ENCODE peak calls at places on chromosomes 11 and 22, in five cellular contexts. M is H1, U is K562, K is HCT116, E is SK-N-SH. T is an unnamed sample. For H3K4me1, the result is how much of the 10 kb centered on the place peaks cover.

GRCh38 chr11:80846979-80847378 is 1406.1 kb upstream of the TENM4 start:
- DNase-seq in M (no peak), U (no peak), K (no peak), E (no peak), T (no peak)

GRCh38 chr11:134503104-134503503 is 91.1 kb upstream of the B3GAT1 start:
- DNase-seq in M (no peak), U (no peak), K (no peak), E (no peak), T (no peak)

GRCh38 chr22:38267086-38267485 is 5.7 kb downstream of the TMEM184B start:
- DNase-seq in M (no peak), U (peak), K (no peak), E (no peak), T (no peak)

GRCh38 chr11:103961010-103961409 is 75.4 kb upstream of the DDI1 start:
- DNase-seq in M (no peak), U (no peak), K (no peak), E (no peak), T (no peak)

GRCh38 chr22:35434061-35434750 is 34.3 kb downstream of the MCM5 start:
- DNase-seq in M (no peak), U (no peak), K (no peak), E (no peak), T (no peak)

GRCh38 chr11:110174645-110175310 is 81.6 kb downstream of the ZC3H12C start:
- DNase-seq in M (no peak), U (no peak), K (no peak), E (no peak), T (no peak)

GRCh38 chr11:124415356-124415923 is 9.2 kb downstream of the OR8B4 start:
- DNase-seq in M (no peak), U (peak), K (peak), E (no peak), T (peak)

GRCh38 chr22:38461057-38461413 is 6.0 kb upstream of the KCNJ4 start:
- DNase-seq in M (no peak), U (no peak), K (no peak), E (no peak), T (no peak)

GRCh38 chr22:37253164-37253660 is 9.1 kb upstream of the RAC2 start:
- DNase-seq in M (no peak), U (no peak), K (no peak), E (no peak), T (no peak)

GRCh38 chr11:19432370-19433163 is 191.8 kb upstream of the E2F8 start:
- DNase-seq in M (peak), U (no peak), K (no peak), E (no peak), T (no peak)

GRCh38 chr22:49966041-49966715 is 5.6 kb downstream of the PIM3 start:
- DNase-seq in M (peak), U (no peak), K (no peak), E (peak), T (no peak)

GRCh38 chr11:57639321-57640067 is 10.2 kb downstream of the YPEL4 start:
- DNase-seq in M (peak), U (no peak), K (no peak), E (peak), T (peak)

GRCh38 chr22:23220485-23221350 is 40.4 kb downstream of the BCR start:
- DNase-seq in M (no peak), U (no peak), K (no peak), E (no peak), T (no peak)

GRCh38 chr11:120546312-120547205 is 35.0 kb downstream of the GRIK4 start:
- DNase-seq in M (no peak), U (no peak), K (peak), E (no peak), T (no peak)

GRCh38 chr22:21444701-21445436 is 22.3 kb upstream of the TMEM191C start:
- DNase-seq in M (peak), U (no peak), K (no peak), E (no peak), T (no peak)

GRCh38 chr11:100978442-100978841 is 151.2 kb downstream of the PGR start:
- DNase-seq in M (no peak), U (no peak), K (no peak), E (no peak), T (peak)

GRCh38 chr11:84563356-84563755 is 1063.8 kb downstream of the DLG2 start:
- DNase-seq in M (no peak), U (no peak), K (no peak), E (no peak), T (no peak)

GRCh38 chr11:272195-272930 is 5.8 kb upstream of the NLRP6 start:
- DNase-seq in M (peak), U (no peak), K (no peak), E (no peak), T (no peak)

GRCh38 chr11:58576792-58577440 is 1.3 kb upstream of the LPXN start:
- DNase-seq in M (no peak), U (peak), K (no peak), E (peak), T (no peak)

GRCh38 chr11:125637840-125638239 is 12.9 kb downstream of the CHEK1 start:
- DNase-seq in M (no peak), U (no peak), K (no peak), E (no peak), T (no peak)

GRCh38 chr11:57466680-57467079 is 6.4 kb downstream of the RTN4RL2 start:
- DNase-seq in M (no peak), U (no peak), K (no peak), E (no peak), T (no peak)

GRCh38 chr11:44755553-44756505 is 29.1 kb downstream of the TSPAN18 start:
- DNase-seq in M (no peak), U (no peak), K (no peak), E (peak), T (no peak)

GRCh38 chr11:783581-784015 is 6.3 kb downstream of the CEND1 start:
- DNase-seq in M (peak), U (no peak), K (peak), E (peak), T (peak)

GRCh38 chr11:2553886-2554285 is 109.1 kb downstream of the KCNQ1 start:
- DNase-seq in M (no peak), U (no peak), K (no peak), E (no peak), T (no peak)

GRCh38 chr11:2551131-2551530 is 106.3 kb downstream of the KCNQ1 start:
- DNase-seq in M (no peak), U (no peak), K (no peak), E (no peak), T (no peak)

GRCh38 chr11:2553198-2553597 is 108.4 kb downstream of the KCNQ1 start:
- DNase-seq in M (no peak), U (no peak), K (no peak), E (no peak), T (no peak)

GRCh38 chr11:2550606-2550970 is 105.8 kb downstream of the KCNQ1 start:
- DNase-seq in M (no peak), U (no peak), K (no peak), E (no peak), T (no peak)

DNA sequence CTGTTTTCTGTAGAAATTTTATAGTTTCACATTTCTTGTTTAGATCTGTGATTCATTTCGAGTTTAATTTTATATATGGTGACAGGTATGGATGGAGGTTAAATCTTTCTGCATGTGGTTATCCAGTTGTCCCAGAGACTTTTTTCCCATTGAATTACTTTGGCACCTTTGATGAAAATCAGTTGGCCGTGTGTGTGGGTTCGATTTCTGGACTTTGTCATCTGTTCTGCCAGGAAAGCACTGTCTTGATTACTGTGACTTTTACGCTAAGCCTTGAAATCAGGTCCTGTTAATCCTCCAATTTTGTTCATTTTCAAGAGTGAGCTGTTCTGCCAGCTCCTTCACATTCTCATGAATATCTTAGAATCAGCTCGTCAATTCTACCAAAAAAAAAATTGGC is 107.4 kb downstream of the KCNQ1 start:
- DNase-seq in M (no peak), U (no peak), K (no peak), E (no peak), T (no peak)
- H3K4me1 ChIP-seq in M (under half), U (under half), K (under half), E (under half), T (under half)

DNA sequence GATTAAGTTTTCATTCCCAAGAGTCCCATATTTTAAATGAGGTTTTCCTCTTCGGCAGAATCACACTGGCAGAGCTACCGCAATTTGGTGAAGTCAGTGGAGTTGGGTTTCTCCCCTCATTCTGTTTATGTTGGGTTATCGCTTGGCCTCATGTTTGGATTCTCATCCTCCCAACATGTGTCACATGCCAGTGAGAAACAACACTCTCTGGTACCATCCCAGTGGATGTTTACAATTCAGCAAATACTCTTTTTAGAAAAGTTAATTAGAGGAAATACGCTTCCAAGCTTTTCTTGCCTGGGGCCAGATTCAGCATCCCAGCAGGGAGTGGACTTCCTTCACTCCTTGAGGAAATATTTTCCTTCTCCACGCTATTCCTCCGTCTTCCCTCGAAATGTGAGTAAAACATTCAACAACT is 2.1 kb downstream of the PAMR1 start:
- DNase-seq in M (no peak), U (no peak), K (no peak), E (no peak), T (no peak)
- TF ChIP-seq YY1 in M (no peak), U (no peak), K (no peak), E (no peak), T (no peak)

DNA sequence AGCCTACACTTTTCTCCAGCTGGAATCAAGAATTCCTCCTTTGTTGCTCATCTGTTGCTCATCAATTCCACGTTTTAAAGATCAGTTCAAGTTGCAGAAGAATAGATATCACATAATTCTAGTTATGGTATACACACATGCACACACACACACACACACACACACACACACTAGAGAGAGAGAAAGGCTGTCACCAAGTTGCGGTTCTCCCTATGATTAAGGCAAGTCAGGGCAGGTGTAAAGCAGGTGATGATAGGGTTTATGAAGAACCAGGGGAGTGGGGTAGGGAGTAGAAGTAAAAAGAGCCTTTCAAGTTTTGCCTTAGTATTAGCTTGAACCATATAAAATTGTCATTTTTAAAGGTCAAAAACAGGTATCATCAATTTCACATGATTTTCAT is 31.7 kb upstream of the TMPRSS4 start:
- DNase-seq in M (no peak), U (no peak), K (no peak), E (no peak), T (no peak)
- H3K9ac ChIP-seq in M (no peak), U (no peak), K (no peak), E (no peak), T (no peak)

DNA sequence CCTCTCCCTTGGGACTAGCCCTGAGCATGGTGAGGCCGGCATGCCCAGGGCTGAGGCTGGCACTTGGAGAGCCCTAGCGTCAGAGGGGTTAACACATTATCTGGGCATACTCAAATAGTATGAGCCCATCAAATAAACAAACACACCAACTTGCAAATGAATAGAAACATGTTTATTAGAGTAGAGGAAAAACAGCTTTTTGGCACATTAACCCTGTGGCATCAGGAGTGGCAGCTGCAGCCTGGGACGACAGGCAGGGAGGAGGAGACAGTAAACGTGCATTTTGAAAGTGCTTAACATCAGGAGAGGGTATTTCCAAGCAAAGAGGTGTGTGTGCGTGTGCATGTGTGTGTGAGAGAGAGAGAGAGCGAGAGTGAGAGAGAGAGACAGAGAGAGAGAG is 684.9 kb downstream of the NTM start:
- DNase-seq in M (no peak), U (no peak), K (no peak), E (no peak), T (no peak)
- H3K4me1 ChIP-seq in M (under half), U (under half), K (under half), E (under half), T (under half)

GRCh38 chr11:82995754-82996398 is 75.8 kb downstream of the RAB30 start:
- DNase-seq in M (no peak), U (no peak), K (no peak), E (no peak), T (no peak)
- TF ChIP-seq YY1 in M (no peak), U (no peak), K (no peak), E (no peak), T (no peak)

DNA sequence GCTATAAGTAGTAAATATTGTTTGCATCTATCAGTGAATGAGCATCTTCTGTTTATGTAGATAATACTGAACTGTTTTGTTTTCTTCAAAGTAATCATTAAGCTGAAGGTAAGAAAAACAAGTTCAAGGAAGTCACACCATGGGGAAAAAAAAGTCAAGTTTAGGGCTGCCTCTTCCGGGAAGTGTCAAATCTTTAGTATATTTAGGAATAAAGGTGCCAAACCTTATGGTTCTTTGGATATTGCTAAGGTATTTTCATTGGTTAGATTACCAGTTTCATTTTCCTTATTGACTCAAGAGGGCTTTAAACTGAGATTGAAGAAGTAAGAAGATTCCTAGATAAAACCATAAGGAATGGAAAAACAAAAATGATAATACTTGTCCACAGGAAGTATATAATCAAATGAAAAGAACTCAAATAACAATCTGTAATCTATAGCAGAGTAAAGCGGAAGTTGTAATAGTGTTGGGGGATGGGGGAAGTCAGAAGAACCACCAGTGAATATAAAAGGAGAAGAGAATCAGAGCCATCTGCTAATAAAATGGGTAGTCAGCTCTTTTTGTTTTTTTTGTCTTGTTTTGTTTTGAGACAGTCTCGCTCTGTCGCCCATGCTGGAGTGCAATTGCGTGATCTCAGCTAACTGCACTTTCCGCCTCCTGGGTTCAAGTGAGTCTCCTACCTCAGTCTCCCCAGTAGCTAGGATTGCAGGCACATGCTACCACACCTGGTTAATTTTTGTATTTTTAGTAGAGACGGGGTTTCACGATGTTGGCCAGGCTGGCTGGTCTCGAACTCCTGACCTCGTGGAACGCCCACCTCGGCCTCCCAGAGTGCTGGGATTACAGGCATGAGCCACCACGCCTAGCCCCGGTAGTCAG is 2.3 kb downstream of the ATM start:
- DNase-seq in M (no peak), U (no peak), K (no peak), E (no peak), T (no peak)
- H3K9ac ChIP-seq in M (no peak), U (peak), K (no peak), E (no peak), T (no peak)

DNA sequence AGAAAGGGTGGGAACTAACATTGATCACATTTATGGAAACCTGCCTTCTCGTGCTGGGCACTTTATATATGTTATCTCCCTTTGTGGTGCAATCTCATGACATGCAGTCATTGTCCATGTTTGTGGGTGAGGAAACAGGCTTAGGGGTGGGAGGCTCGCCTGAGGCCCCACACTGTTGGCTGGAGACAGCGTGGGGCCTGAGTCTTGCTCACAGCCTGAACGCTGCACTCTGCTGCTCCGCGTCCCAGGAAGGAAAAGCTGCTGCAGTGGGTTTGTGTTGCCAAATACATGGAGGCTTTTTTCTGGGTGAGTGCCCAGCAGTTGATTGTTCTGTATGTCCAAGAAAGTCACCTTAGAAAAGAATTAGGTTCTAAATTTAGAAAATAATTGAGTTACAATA is 24.8 kb downstream of the IGHMBP2 start:
- DNase-seq in M (no peak), U (no peak), K (no peak), E (no peak), T (no peak)
- H3K4me1 ChIP-seq in M (under half), U (under half), K (under half), E (under half), T (under half)

GRCh38 chr11:61966673-61967176 is 709 bp downstream of the FTH1 start:
- DNase-seq in M (no peak), U (peak), K (no peak), E (peak), T (no peak)
- TF ChIP-seq YY1 in M (no peak), U (no peak), K (no peak), E (no peak), T (no peak)

GRCh38 chr22:17781319-17782031 is 7.2 kb upstream of the BID start:
- DNase-seq in M (no peak), U (no peak), K (no peak), E (peak), T (no peak)
- H3K9ac ChIP-seq in M (no peak), U (peak), K (no peak), E (no peak), T (no peak)

GRCh38 chr11:16786131-16786530 is 47.7 kb downstream of the C11orf58 start:
- DNase-seq in M (no peak), U (no peak), K (no peak), E (no peak), T (no peak)
- H3K4me1 ChIP-seq in M (under half), U (under half), K (half or more), E (under half), T (under half)

T was measured in NT2/D1.